ENCODE peak calls at places on chromosomes 16 and 17, in four cellular contexts. W is Panc1, U is GM12878, N is HCT116. F is an unnamed sample.
A peak's percentile ranks its signal among the peaks of the same experiment; 100 is the strongest.

GRCh38 chr17:31721291-31722025 is 137.6 kb downstream of the COPRS start:
- ATAC-seq in W (no peak), U (no peak), N (no peak), F (no peak)

GRCh38 chr17:40329981-40330794 is 21.2 kb downstream of the RARA start:
- ATAC-seq in W (no peak), U (no peak), N (no peak), F (no peak)

GRCh38 chr16:89938636-89938885 is 10.0 kb upstream of the DEF8 start:
- ATAC-seq in W (no peak), U (no peak), N (no peak), F (no peak)

GRCh38 chr16:13866073-13866472 is 53.9 kb upstream of the ERCC4 start:
- ATAC-seq in W (peak; percentile 92), U (peak; percentile 99), N (peak; percentile 100), F (peak; percentile 75)

GRCh38 chr17:42759982-42760651 is 910 bp upstream of the RAMP2 start:
- ATAC-seq in W (no peak), U (peak; percentile 81), N (no peak), F (no peak)

GRCh38 chr17:50798424-50799344 is 31.4 kb upstream of the ANKRD40CL start:
- ATAC-seq in W (peak; percentile 27), U (no peak), N (no peak), F (no peak)

GRCh38 chr17:32664936-32665583 is 178.3 kb downstream of the CDK5R1 start:
- ATAC-seq in W (no peak), U (no peak), N (no peak), F (no peak)

GRCh38 chr17:2084129-2084765 is 29.3 kb downstream of the HIC1 start:
- ATAC-seq in W (no peak), U (peak; percentile 9), N (peak; percentile 40), F (peak; percentile 80)

GRCh38 chr17:45336390-45337182 is 19.8 kb upstream of the MAP3K14 start:
- ATAC-seq in W (no peak), U (no peak), N (no peak), F (no peak)

GRCh38 chr17:5877366-5877765 is 192.8 kb upstream of the WSCD1 start:
- ATAC-seq in W (no peak), U (no peak), N (no peak), F (no peak)

GRCh38 chr17:63279498-63280230 is 166.4 kb downstream of the CYB561 start:
- ATAC-seq in W (no peak), U (no peak), N (no peak), F (no peak)

GRCh38 chr16:23959069-23959800 is 123.5 kb downstream of the PRKCB start:
- ATAC-seq in W (no peak), U (peak; percentile 71), N (no peak), F (no peak)

GRCh38 chr17:33964344-33964979 is 290.6 kb upstream of the CCL2 start:
- ATAC-seq in W (no peak), U (peak; percentile 88), N (no peak), F (no peak)

GRCh38 chr16:7938175-7938574 is 605.5 kb downstream of the RBFOX1 start:
- ATAC-seq in W (no peak), U (no peak), N (no peak), F (no peak)

GRCh38 chr17:309361-309888 is 43.2 kb downstream of the RPH3AL start:
- ATAC-seq in W (peak; percentile 56), U (peak; percentile 93), N (peak; percentile 78), F (no peak)

GRCh38 chr17:41649923-41650519 is 25.6 kb upstream of the KRT17 start:
- ATAC-seq in W (no peak), U (no peak), N (no peak), F (no peak)

GRCh38 chr17:41652461-41652960 is 28.1 kb upstream of the KRT17 start:
- ATAC-seq in W (no peak), U (no peak), N (no peak), F (no peak)

GRCh38 chr17:41650794-41651624 is 26.6 kb upstream of the KRT17 start:
- ATAC-seq in W (no peak), U (no peak), N (no peak), F (no peak)

GRCh38 chr17:41653421-41654133 is 29.2 kb upstream of the KRT17 start:
- ATAC-seq in W (no peak), U (no peak), N (peak; percentile 15), F (no peak)

GRCh38 chr17:41651625-41652460 is 27.5 kb upstream of the KRT17 start:
- ATAC-seq in W (no peak), U (no peak), N (peak; percentile 20), F (peak; percentile 67)
- TF ChIP-seq POLR2AphosphoS5 in W (no peak), U (no peak), N (no peak), F (no peak)

DNA sequence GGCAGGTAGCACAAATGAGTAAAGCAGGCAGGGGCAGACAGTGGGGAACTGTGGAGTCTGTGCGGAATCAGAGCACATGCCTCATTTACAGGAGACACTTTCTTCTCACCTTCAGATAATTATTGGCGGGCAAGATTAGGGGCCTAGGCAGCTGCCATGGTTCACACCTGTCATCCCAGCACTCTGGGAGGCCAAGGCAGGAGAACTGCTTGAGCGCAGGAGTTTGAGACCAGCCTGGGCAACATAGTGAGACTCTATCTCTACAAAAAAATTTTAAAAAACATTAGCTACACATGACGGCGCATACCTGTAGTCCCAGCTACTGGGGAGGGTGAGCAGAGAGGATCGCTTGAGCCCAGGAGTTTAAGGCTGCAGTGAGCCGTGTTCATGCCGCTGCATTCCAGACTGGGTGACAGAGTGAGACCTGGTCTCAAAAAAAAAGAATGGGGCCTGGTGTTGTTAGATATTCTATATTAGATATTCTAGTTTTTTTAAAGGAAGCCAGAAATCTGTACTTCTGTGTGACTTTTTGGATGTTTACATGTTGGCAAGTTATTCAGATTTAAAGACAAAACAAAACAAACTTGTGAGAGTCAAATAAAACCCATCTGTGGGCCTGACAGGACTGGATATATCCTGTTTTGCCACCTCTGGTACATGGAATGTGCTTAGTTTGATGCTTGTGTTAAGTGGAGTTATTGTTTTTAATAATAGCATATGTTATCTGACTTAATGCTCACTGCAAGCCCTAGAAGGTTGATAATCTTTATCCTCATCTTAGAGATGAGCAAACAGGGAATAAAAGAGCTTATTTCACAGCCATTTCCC is 4.9 kb upstream of the LPCAT2 start:
- ATAC-seq in W (no peak), U (no peak), N (no peak), F (no peak)
- H3K4me1 ChIP-seq in W (peaks cover 59% of the 10 kb centered on the region), U (no peaks in the 10 kb centered on the region), N (peaks cover 27% of the 10 kb centered on the region), F (no peaks in the 10 kb centered on the region)

GRCh38 chr17:9330903-9331272 is 244.7 kb downstream of the STX8 start:
- ATAC-seq in W (no peak), U (no peak), N (no peak), F (no peak)
- TF ChIP-seq POLR2AphosphoS5 in W (no peak), U (no peak), N (no peak), F (no peak)

GRCh38 chr17:82098939-82099765 is 1.1 kb upstream of the FASN start:
- ATAC-seq in W (peak; percentile 2), U (peak; percentile 40), N (peak; percentile 20), F (peak; percentile 3)
- H3K4me1 ChIP-seq in W (peaks cover 67% of the 10 kb centered on the region), U (peaks cover 17% of the 10 kb centered on the region), N (peaks cover 27% of the 10 kb centered on the region), F (peaks cover 75% of the 10 kb centered on the region)

GRCh38 chr16:66751135-66751991 is at the start of gene DYNC1LI2:
- ATAC-seq in W (peak; percentile 96), U (peak; percentile 79), N (peak; percentile 93), F (peak; percentile 96)
- TF ChIP-seq POLR2AphosphoS5 in W (no peak), U (peak; percentile 65), N (peak; percentile 78), F (no peak)

F was measured in gastroesophageal sphincter.